ENCODE peak calls at places on chromosome 11, in eight cellular contexts. R is fibroblast of villous mesenchyme, A is A673, S is neural crest cell, Q is left lung, L is lower lobe of right lung, V is fibroblast of mammary gland, F is pancreas. X is an unnamed sample.

GRCh38 chr11:70432065-70432464 is 33.7 kb downstream of the CTTN start:
- DNase-seq in R (no peak), A (no peak), S (no peak), Q (no peak), L (no peak), V (no peak), F (no peak), X (no peak)

GRCh38 chr11:126140932-126141291 is 70.5 kb downstream of the RPUSD4 start:
- DNase-seq in R (peak), A (peak), S (no peak), Q (peak), L (no peak), V (peak), F (no peak), X (no peak)

GRCh38 chr11:15650105-15650938 is 535.6 kb downstream of the INSC start:
- DNase-seq in R (peak), A (peak), S (peak), Q (peak), L (peak), V (peak), F (peak), X (peak)

GRCh38 chr11:72430743-72431570 is 3.4 kb downstream of the CLPB start:
- DNase-seq in R (peak), A (peak), S (peak), Q (no peak), L (peak), V (peak), F (no peak), X (peak)

GRCh38 chr11:36449566-36450390 is 60.3 kb downstream of the TRAF6 start:
- DNase-seq in R (peak), A (no peak), S (no peak), Q (no peak), L (no peak), V (no peak), F (no peak), X (peak)

GRCh38 chr11:15816270-15816871 is 540.0 kb downstream of the SOX6 start:
- DNase-seq in R (peak), A (no peak), S (no peak), Q (peak), L (no peak), V (peak), F (no peak), X (no peak)

GRCh38 chr11:61787928-61788491 is 4.4 kb downstream of the TMEM258 start:
- DNase-seq in R (peak), A (peak), S (peak), Q (no peak), L (no peak), V (peak), F (no peak), X (no peak)

GRCh38 chr11:72576196-72576595 is 98.0 kb downstream of the PDE2A start:
- DNase-seq in R (no peak), A (no peak), S (no peak), Q (no peak), L (no peak), V (no peak), F (no peak), X (no peak)

GRCh38 chr11:13339196-13340153 is 61.9 kb downstream of the BMAL1 start:
- DNase-seq in R (peak), A (peak), S (no peak), Q (no peak), L (no peak), V (peak), F (no peak), X (no peak)

GRCh38 chr11:11996321-11997174 is 11.9 kb downstream of the DKK3 start:
- DNase-seq in R (no peak), A (no peak), S (no peak), Q (no peak), L (no peak), V (no peak), F (no peak), X (no peak)

GRCh38 chr11:61972796-61973602 is 5.6 kb upstream of the FTH1 start:
- DNase-seq in R (no peak), A (no peak), S (no peak), Q (peak), L (no peak), V (peak), F (peak), X (no peak)

GRCh38 chr11:117809236-117810055 is 12.4 kb upstream of the DSCAML1 start:
- DNase-seq in R (peak), A (peak), S (peak), Q (peak), L (peak), V (peak), F (no peak), X (peak)

GRCh38 chr11:2579315-2580060 is 120.3 kb downstream of the KCNQ1OT1 start:
- DNase-seq in R (no peak), A (no peak), S (no peak), Q (peak), L (peak), V (no peak), F (peak), X (no peak)

GRCh38 chr11:112613051-112613972 is 347.9 kb upstream of the NCAM1 start:
- DNase-seq in R (peak), A (peak), S (no peak), Q (no peak), L (no peak), V (peak), F (peak), X (no peak)

GRCh38 chr11:100866453-100866852 is 179.4 kb downstream of the ARHGAP42 start:
- DNase-seq in R (no peak), A (no peak), S (no peak), Q (no peak), L (no peak), V (no peak), F (no peak), X (no peak)

GRCh38 chr11:80163011-80163410 is 722.2 kb upstream of the TENM4 start:
- DNase-seq in R (peak), A (no peak), S (no peak), Q (no peak), L (no peak), V (no peak), F (no peak), X (no peak)

GRCh38 chr11:115911656-115912055 is 407.4 kb upstream of the CADM1 start:
- DNase-seq in R (no peak), A (peak), S (no peak), Q (no peak), L (no peak), V (no peak), F (no peak), X (no peak)

GRCh38 chr11:117511981-117512448 is 184.4 kb downstream of the CEP164 start:
- DNase-seq in R (no peak), A (no peak), S (no peak), Q (no peak), L (no peak), V (no peak), F (no peak), X (no peak)

GRCh38 chr11:103326070-103326794 is 217.0 kb downstream of the DYNC2H1 start:
- DNase-seq in R (peak), A (peak), S (peak), Q (no peak), L (no peak), V (peak), F (no peak), X (peak)

GRCh38 chr11:88194990-88195389 is 19.7 kb upstream of the RAB38 start:
- DNase-seq in R (no peak), A (no peak), S (no peak), Q (no peak), L (no peak), V (no peak), F (no peak), X (no peak)

GRCh38 chr11:12868315-12869073 is 140.6 kb upstream of the RASSF10 start:
- DNase-seq in R (peak), A (no peak), S (no peak), Q (no peak), L (no peak), V (peak), F (no peak), X (no peak)

GRCh38 chr11:114762437-114762836 is 84.1 kb downstream of the NXPE2 start:
- DNase-seq in R (peak), A (peak), S (peak), Q (peak), L (peak), V (peak), F (no peak), X (no peak)

GRCh38 chr11:111571829-111572501 is 30.3 kb upstream of the SIK2 start:
- DNase-seq in R (no peak), A (no peak), S (no peak), Q (no peak), L (no peak), V (peak), F (no peak), X (no peak)

GRCh38 chr11:111570796-111571195 is 30.3 kb downstream of the LAYN start:
- DNase-seq in R (no peak), A (no peak), S (no peak), Q (no peak), L (no peak), V (peak), F (no peak), X (no peak)

GRCh38 chr11:111575748-111576147 is 26.5 kb upstream of the SIK2 start:
- DNase-seq in R (no peak), A (no peak), S (no peak), Q (no peak), L (no peak), V (no peak), F (no peak), X (no peak)

GRCh38 chr11:111573821-111574249 is 28.4 kb upstream of the SIK2 start:
- DNase-seq in R (no peak), A (no peak), S (no peak), Q (no peak), L (no peak), V (peak), F (no peak), X (no peak)

GRCh38 chr11:111574373-111575230 is 27.6 kb upstream of the SIK2 start:
- DNase-seq in R (no peak), A (no peak), S (no peak), Q (no peak), L (no peak), V (no peak), F (no peak), X (no peak)
- TF ChIP-seq CTCF in R (peak), A (peak), S (no peak), Q (no peak), L (no peak), V (no peak), F (no peak), X (no peak)

GRCh38 chr11:44614281-44614680 is 48.8 kb downstream of the CD82 start:
- DNase-seq in R (no peak), A (no peak), S (no peak), Q (no peak), L (peak), V (no peak), F (no peak), X (no peak)
- TF ChIP-seq CTCF in R (no peak), A (no peak), S (no peak), Q (no peak), L (no peak), V (no peak), F (no peak), X (no peak)

DNA sequence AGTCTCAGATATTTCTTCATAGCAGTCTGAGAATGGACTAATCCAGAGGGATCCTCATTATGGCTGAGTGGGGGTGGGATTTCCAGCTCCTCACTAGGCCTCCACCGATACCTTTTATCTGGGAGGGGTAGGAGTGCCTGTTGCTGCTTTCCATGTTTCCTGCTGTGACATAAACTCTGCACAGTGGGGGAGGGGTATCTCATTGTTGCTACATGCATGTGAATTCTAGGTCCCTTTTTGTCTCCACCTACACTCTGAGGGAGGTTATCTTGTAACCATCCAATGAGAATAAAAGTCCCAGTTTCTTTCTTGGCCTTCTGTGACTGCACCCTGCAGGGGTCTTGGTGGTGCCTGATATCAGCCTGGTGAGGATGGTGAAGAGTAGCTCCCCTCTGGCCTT is 60.5 kb downstream of the ADAMTS15 start:
- DNase-seq in R (no peak), A (no peak), S (no peak), Q (no peak), L (no peak), V (no peak), F (no peak), X (no peak)
- TF ChIP-seq CTCF in R (no peak), A (no peak), S (no peak), Q (no peak), L (no peak), V (no peak), F (no peak), X (no peak)

DNA sequence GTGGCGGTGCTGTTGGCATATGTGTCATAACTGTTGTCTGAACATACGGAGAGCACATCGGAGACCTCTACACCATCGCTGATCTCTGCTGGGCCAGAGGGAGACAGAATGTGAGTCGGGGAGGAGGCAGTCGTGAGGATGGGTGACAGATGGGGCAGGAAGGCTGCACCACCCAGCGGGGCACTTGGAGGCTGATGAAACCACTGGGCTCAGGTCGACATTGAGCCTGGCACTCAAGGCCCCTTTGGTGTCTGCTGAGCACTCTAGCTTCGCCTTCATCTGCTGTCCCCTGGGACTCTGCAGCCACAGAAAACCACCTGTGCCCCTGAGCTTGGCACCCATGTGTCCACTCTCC is 2.5 kb upstream of the KLHL35 start:
- DNase-seq in R (no peak), A (no peak), S (no peak), Q (no peak), L (no peak), V (no peak), F (peak), X (no peak)
- TF ChIP-seq CTCF in R (no peak), A (no peak), S (no peak), Q (no peak), L (no peak), V (no peak), F (no peak), X (no peak)

DNA sequence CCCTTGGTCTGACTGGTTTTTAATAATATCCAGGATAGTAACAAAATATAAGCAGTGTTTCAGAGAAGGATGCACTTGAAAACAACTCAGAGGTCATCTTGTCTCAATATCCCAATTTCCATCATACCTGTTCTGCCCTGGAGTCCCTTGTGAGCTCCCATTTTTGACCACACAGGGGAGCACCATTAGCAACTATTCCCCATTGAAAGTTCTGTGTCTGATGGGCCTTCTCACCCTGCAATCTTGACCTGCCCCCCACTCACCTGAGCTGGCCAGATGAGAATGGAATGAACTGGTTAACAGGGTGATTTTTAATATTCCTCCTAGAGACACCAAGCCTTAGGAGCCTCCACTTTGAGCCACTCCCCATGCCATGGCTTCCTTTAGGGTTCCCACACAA is 3.8 kb upstream of the CAPN5 start:
- DNase-seq in R (no peak), A (no peak), S (no peak), Q (no peak), L (no peak), V (no peak), F (no peak), X (no peak)
- TF ChIP-seq CTCF in R (peak), A (no peak), S (no peak), Q (no peak), L (no peak), V (peak), F (no peak), X (no peak)

GRCh38 chr11:67119577-67120391 is 721 bp downstream of the KDM2A start:
- DNase-seq in R (peak), A (peak), S (peak), Q (peak), L (peak), V (no peak), F (peak), X (peak)
- TF ChIP-seq CTCF in R (peak), A (no peak), S (no peak), Q (no peak), L (no peak), V (no peak), F (no peak), X (no peak)

GRCh38 chr11:65187146-65187675 is 5.5 kb downstream of the CAPN1 start:
- DNase-seq in R (no peak), A (no peak), S (no peak), Q (no peak), L (no peak), V (no peak), F (no peak), X (no peak)

GRCh38 chr11:65184146-65184545 is 2.4 kb downstream of the CAPN1 start:
- DNase-seq in R (no peak), A (no peak), S (no peak), Q (no peak), L (no peak), V (no peak), F (peak), X (no peak)

GRCh38 chr11:65185166-65185565 is 3.4 kb downstream of the CAPN1 start:
- DNase-seq in R (no peak), A (no peak), S (no peak), Q (no peak), L (no peak), V (no peak), F (no peak), X (no peak)

GRCh38 chr11:65186701-65187100 is 5.0 kb downstream of the CAPN1 start:
- DNase-seq in R (no peak), A (no peak), S (no peak), Q (no peak), L (no peak), V (no peak), F (no peak), X (no peak)

GRCh38 chr11:65185869-65186341 is 4.2 kb downstream of the CAPN1 start:
- DNase-seq in R (no peak), A (no peak), S (no peak), Q (no peak), L (no peak), V (no peak), F (no peak), X (no peak)
- TF ChIP-seq CTCF in R (no peak), A (peak), S (no peak), Q (no peak), L (no peak), V (no peak), F (no peak), X (no peak)

X was measured in GM10248.